ENCODE peak calls at places on chromosomes 11 and 22, in four cellular contexts. M, O, G and F are unnamed samples.

GRCh38 chr11:69044111-69045013 is 4.4 kb upstream of the TPCN2 start:
- DNase-seq in M (peak), O (peak), G (no peak), F (no peak)

GRCh38 chr11:14908214-14908880 is 16.3 kb upstream of the CYP2R1 start:
- DNase-seq in G (no peak), O (no peak), M (peak), F (no peak)

GRCh38 chr11:88552377-88553029 is 215.0 kb upstream of the CTSC start:
- DNase-seq in G (peak), M (peak), O (peak), F (peak)

GRCh38 chr11:32002311-32002710 is 88.6 kb upstream of the RCN1 start:
- DNase-seq in O (no peak), M (no peak), G (no peak), F (no peak)

GRCh38 chr11:126669416-126669815 is 313.9 kb downstream of the ST3GAL4 start:
- DNase-seq in O (no peak), G (no peak), M (no peak), F (no peak)

GRCh38 chr11:43992834-43993637 is 50.6 kb downstream of the C11orf96 start:
- DNase-seq in G (no peak), M (no peak), O (no peak), F (no peak)

GRCh38 chr11:82899191-82899820 is 924 bp downstream of the PRCP start:
- DNase-seq in M (peak), G (no peak), O (no peak), F (no peak)

GRCh38 chr22:44427506-44428470 is 70.2 kb downstream of the RTL6 start:
- DNase-seq in G (no peak), M (no peak), O (no peak), F (peak)

GRCh38 chr11:76551400-76551799 is 106.6 kb downstream of the EMSY start:
- DNase-seq in O (no peak), M (no peak), G (no peak), F (no peak)

GRCh38 chr11:121032546-121032945 is 8.6 kb downstream of the TBCEL start:
- DNase-seq in G (no peak), M (no peak), O (no peak), F (no peak)

GRCh38 chr11:26806209-26806608 is 84.3 kb upstream of the SLC5A12 start:
- DNase-seq in M (no peak), G (no peak), O (no peak), F (no peak)

GRCh38 chr11:92149996-92150395 is 74.6 kb upstream of the FAT3 start:
- DNase-seq in M (no peak), O (no peak), G (no peak), F (no peak)

GRCh38 chr11:72629266-72629665 is 45.0 kb downstream of the PDE2A start:
- DNase-seq in M (no peak), O (peak), G (no peak), F (no peak)

GRCh38 chr11:122632178-122632824 is 23.2 kb upstream of the UBASH3B start:
- DNase-seq in G (no peak), M (no peak), O (no peak), F (no peak)

GRCh38 chr11:89443366-89444303 is 47.5 kb downstream of the NOX4 start:
- DNase-seq in G (no peak), O (no peak), M (no peak), F (no peak)

GRCh38 chr11:35943761-35944502 is at the start of gene LDLRAD3:
- DNase-seq in M (peak), O (peak), G (no peak), F (peak)

GRCh38 chr11:57072640-57073039 is 83.9 kb downstream of the OR5AK2 start:
- DNase-seq in M (no peak), O (no peak), G (no peak), F (no peak)

GRCh38 chr11:123525511-123525918 is 95.4 kb downstream of the GRAMD1B start:
- DNase-seq in M (no peak), O (no peak), G (no peak), F (no peak)

GRCh38 chr11:80846442-80846841 is 1405.6 kb upstream of the TENM4 start:
- DNase-seq in M (no peak), G (no peak), O (no peak), F (no peak)

GRCh38 chr11:16126361-16126760 is 230.0 kb downstream of the SOX6 start:
- DNase-seq in M (no peak), G (no peak), O (no peak), F (no peak)

GRCh38 chr22:29773233-29773632 is 6.1 kb downstream of the UQCR10 start:
- DNase-seq in G (no peak), M (no peak), O (no peak), F (no peak)

GRCh38 chr11:36258730-36259360 is 30.4 kb downstream of the COMMD9 start:
- DNase-seq in M (peak), O (peak), G (no peak), F (no peak)

GRCh38 chr11:35944503-35945136 is 758 bp downstream of the LDLRAD3 start:
- DNase-seq in O (no peak), G (no peak), M (no peak), F (no peak)

GRCh38 chr11:115290479-115291390 is 213.5 kb downstream of the CADM1 start:
- DNase-seq in M (no peak), G (no peak), O (no peak), F (no peak)

GRCh38 chr11:7655253-7656217 is 17.8 kb downstream of the CYB5R2 start:
- DNase-seq in M (no peak), O (no peak), G (no peak), F (no peak)

GRCh38 chr22:40237788-40238424 is 60.2 kb downstream of the TNRC6B start:
- DNase-seq in O (no peak), G (no peak), M (no peak), F (no peak)